ENCODE peak calls at places on chromosomes 7 and 10, in seven cellular contexts. One of them, this sample, is unnamed.

GRCh38 chr7:5596046-5596895 is 172.6 kb upstream of the TNRC18 start:
- DNase-seq in GM23248: peak; percentile 99
- DNase-seq in hepatocyte: peak; percentile 89
- DNase-seq in psoas muscle: peak; percentile 88
- DNase-seq in brain microvascular endothelial cell: peak; percentile 94
- DNase-seq in prostate gland: peak; percentile 30
- DNase-seq in PC-3: peak; percentile 87
- DNase-seq in this sample: no peak

GRCh38 chr10:126233182-126233581 is 155.1 kb downstream of the ADAM12 start:
- DNase-seq in prostate gland: no peak
- DNase-seq in GM23248: no peak
- DNase-seq in psoas muscle: no peak
- DNase-seq in hepatocyte: no peak
- DNase-seq in PC-3: no peak
- DNase-seq in brain microvascular endothelial cell: no peak
- DNase-seq in this sample: no peak

GRCh38 chr7:106866298-106867281 is 1.5 kb downstream of the PIK3CG start:
- DNase-seq in hepatocyte: no peak
- DNase-seq in brain microvascular endothelial cell: no peak
- DNase-seq in GM23248: no peak
- DNase-seq in prostate gland: no peak
- DNase-seq in psoas muscle: no peak
- DNase-seq in PC-3: no peak
- DNase-seq in this sample: no peak

GRCh38 chr10:88687853-88688467 is 18.1 kb upstream of the LIPK start:
- DNase-seq in psoas muscle: no peak
- DNase-seq in PC-3: no peak
- DNase-seq in GM23248: peak; percentile 54
- DNase-seq in prostate gland: no peak
- DNase-seq in hepatocyte: peak; percentile 19
- DNase-seq in brain microvascular endothelial cell: no peak
- DNase-seq in this sample: no peak

GRCh38 chr10:91955114-91955513 is 31.5 kb downstream of the BTAF1 start:
- DNase-seq in hepatocyte: no peak
- DNase-seq in psoas muscle: no peak
- DNase-seq in brain microvascular endothelial cell: no peak
- DNase-seq in PC-3: peak; percentile 68
- DNase-seq in GM23248: no peak
- DNase-seq in prostate gland: no peak
- DNase-seq in this sample: no peak

GRCh38 chr7:22487978-22488642 is 11.9 kb downstream of the STEAP1B start:
- DNase-seq in psoas muscle: no peak
- DNase-seq in PC-3: no peak
- DNase-seq in prostate gland: no peak
- DNase-seq in GM23248: no peak
- DNase-seq in brain microvascular endothelial cell: no peak
- DNase-seq in hepatocyte: no peak
- DNase-seq in this sample: no peak

GRCh38 chr7:129343099-129343700 is 91.0 kb upstream of the STRIP2 start:
- DNase-seq in psoas muscle: no peak
- DNase-seq in hepatocyte: peak; percentile 57
- DNase-seq in PC-3: peak; percentile 68
- DNase-seq in brain microvascular endothelial cell: peak; percentile 41
- DNase-seq in GM23248: peak; percentile 61
- DNase-seq in prostate gland: peak; percentile 20
- DNase-seq in this sample: no peak

GRCh38 chr10:77320852-77321496 is 316.6 kb downstream of the KCNMA1 start:
- DNase-seq in prostate gland: no peak
- DNase-seq in PC-3: peak; percentile 49
- DNase-seq in hepatocyte: no peak
- DNase-seq in psoas muscle: no peak
- DNase-seq in brain microvascular endothelial cell: peak; percentile 68
- DNase-seq in GM23248: peak; percentile 77
- DNase-seq in this sample: no peak

GRCh38 chr10:111835562-111835961 is 348.0 kb downstream of the GPAM start:
- DNase-seq in prostate gland: no peak
- DNase-seq in psoas muscle: no peak
- DNase-seq in brain microvascular endothelial cell: peak; percentile 4
- DNase-seq in GM23248: peak; percentile 84
- DNase-seq in PC-3: no peak
- DNase-seq in hepatocyte: no peak
- DNase-seq in this sample: no peak

GRCh38 chr7:18221377-18222290 is 194.0 kb upstream of the PRPS1L1 start:
- DNase-seq in PC-3: no peak
- DNase-seq in psoas muscle: no peak
- DNase-seq in brain microvascular endothelial cell: no peak
- DNase-seq in GM23248: peak; percentile 20
- DNase-seq in prostate gland: no peak
- DNase-seq in hepatocyte: no peak
- DNase-seq in this sample: no peak

GRCh38 chr10:132684164-132684891 is 101.6 kb downstream of the NKX6-2 start:
- DNase-seq in GM23248: peak; percentile 46
- DNase-seq in hepatocyte: no peak
- DNase-seq in PC-3: peak; percentile 72
- DNase-seq in prostate gland: no peak
- DNase-seq in psoas muscle: peak; percentile 4
- DNase-seq in brain microvascular endothelial cell: peak; percentile 62
- DNase-seq in this sample: no peak

GRCh38 chr10:86966008-86966654 is 2.2 kb upstream of the ADIRF start:
- DNase-seq in PC-3: no peak
- DNase-seq in psoas muscle: no peak
- DNase-seq in prostate gland: no peak
- DNase-seq in GM23248: no peak
- DNase-seq in hepatocyte: no peak
- DNase-seq in brain microvascular endothelial cell: no peak
- DNase-seq in this sample: no peak
- H3K27ac ChIP-seq in PC-3: no peak overlapping the region
- H3K27ac ChIP-seq in psoas muscle: peak overlapping the region; percentile 65
- H3K27ac ChIP-seq in prostate gland: peak overlapping the region; percentile 51
- H3K27ac ChIP-seq in GM23248: peak overlapping the region; percentile 49
- H3K27ac ChIP-seq in hepatocyte: no peak overlapping the region
- H3K27ac ChIP-seq in brain microvascular endothelial cell: no peak overlapping the region
- H3K27ac ChIP-seq in this sample: no peak overlapping the region

GRCh38 chr10:16986082-16986405 is 143.6 kb downstream of the CUBN start:
- DNase-seq in psoas muscle: no peak
- DNase-seq in PC-3: no peak
- DNase-seq in GM23248: no peak
- DNase-seq in brain microvascular endothelial cell: no peak
- DNase-seq in prostate gland: no peak
- DNase-seq in hepatocyte: no peak
- DNase-seq in this sample: no peak
- H3K27ac ChIP-seq in psoas muscle: peak overlapping the region; percentile 70
- H3K27ac ChIP-seq in PC-3: peak overlapping the region; percentile 82
- H3K27ac ChIP-seq in GM23248: peak overlapping the region; percentile 96
- H3K27ac ChIP-seq in brain microvascular endothelial cell: peak overlapping the region; percentile 88
- H3K27ac ChIP-seq in prostate gland: no peak overlapping the region
- H3K27ac ChIP-seq in hepatocyte: peak overlapping the region; percentile 77
- H3K27ac ChIP-seq in this sample: no peak overlapping the region

DNA sequence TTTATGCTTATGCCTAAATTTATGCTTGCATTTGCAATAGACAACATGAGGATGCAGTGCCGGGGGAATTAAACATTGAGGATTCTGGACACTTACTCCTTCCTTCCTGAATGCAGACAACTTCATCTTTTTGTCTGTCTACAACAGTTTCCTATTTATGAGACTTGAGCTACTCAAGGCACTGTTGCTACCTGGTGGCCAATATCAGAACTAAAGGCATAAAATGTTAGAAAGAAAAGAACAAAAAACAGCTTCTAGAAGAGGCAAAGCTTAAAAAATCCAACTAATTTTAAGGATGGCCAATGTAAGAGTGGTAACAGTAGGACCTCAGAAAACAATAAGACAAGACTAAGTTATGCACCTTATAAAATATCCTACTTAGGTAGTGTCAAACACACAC is 144.5 kb upstream of the PTN start:
- DNase-seq in psoas muscle: no peak
- DNase-seq in prostate gland: no peak
- DNase-seq in hepatocyte: no peak
- DNase-seq in GM23248: peak; percentile 21
- DNase-seq in brain microvascular endothelial cell: no peak
- DNase-seq in PC-3: no peak
- DNase-seq in this sample: no peak
- H3K27ac ChIP-seq in psoas muscle: no peak overlapping the region
- H3K27ac ChIP-seq in prostate gland: no peak overlapping the region
- H3K27ac ChIP-seq in hepatocyte: no peak overlapping the region
- H3K27ac ChIP-seq in GM23248: no peak overlapping the region
- H3K27ac ChIP-seq in brain microvascular endothelial cell: no peak overlapping the region
- H3K27ac ChIP-seq in PC-3: no peak overlapping the region
- H3K27ac ChIP-seq in this sample: no peak overlapping the region

GRCh38 chr10:103764296-103765088 is 90.9 kb downstream of the SH3PXD2A start:
- DNase-seq in hepatocyte: no peak
- DNase-seq in PC-3: no peak
- DNase-seq in GM23248: no peak
- DNase-seq in psoas muscle: no peak
- DNase-seq in prostate gland: no peak
- DNase-seq in brain microvascular endothelial cell: no peak
- DNase-seq in this sample: no peak
- H3K27ac ChIP-seq in hepatocyte: no peak overlapping the region
- H3K27ac ChIP-seq in PC-3: no peak overlapping the region
- H3K27ac ChIP-seq in GM23248: no peak overlapping the region
- H3K27ac ChIP-seq in psoas muscle: no peak overlapping the region
- H3K27ac ChIP-seq in prostate gland: no peak overlapping the region
- H3K27ac ChIP-seq in brain microvascular endothelial cell: no peak overlapping the region
- H3K27ac ChIP-seq in this sample: no peak overlapping the region

DNA sequence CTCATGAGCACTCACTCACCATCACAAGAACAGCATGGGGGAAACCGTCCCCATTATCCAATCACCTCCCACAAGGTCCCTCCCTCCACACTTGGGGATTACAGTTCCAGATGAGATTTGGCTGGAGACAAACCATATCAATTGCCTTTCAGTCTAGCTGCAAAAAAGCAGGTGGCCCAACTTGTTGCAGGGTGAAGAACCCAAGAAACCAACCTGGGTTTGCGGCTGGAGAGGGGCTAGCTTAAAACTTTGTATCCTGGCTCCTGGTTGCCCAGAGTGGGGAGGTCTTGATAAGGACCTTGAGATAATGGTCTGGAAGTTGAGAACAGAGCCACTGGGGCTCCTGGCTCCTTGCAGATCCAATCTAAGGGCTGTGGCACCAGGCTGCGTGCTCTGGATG is 122.8 kb upstream of the PCBD1 start:
- DNase-seq in PC-3: no peak
- DNase-seq in GM23248: no peak
- DNase-seq in psoas muscle: no peak
- DNase-seq in brain microvascular endothelial cell: no peak
- DNase-seq in hepatocyte: no peak
- DNase-seq in prostate gland: no peak
- DNase-seq in this sample: no peak
- H3K27ac ChIP-seq in PC-3: no peak overlapping the region
- H3K27ac ChIP-seq in GM23248: no peak overlapping the region
- H3K27ac ChIP-seq in psoas muscle: no peak overlapping the region
- H3K27ac ChIP-seq in brain microvascular endothelial cell: no peak overlapping the region
- H3K27ac ChIP-seq in hepatocyte: no peak overlapping the region
- H3K27ac ChIP-seq in prostate gland: no peak overlapping the region
- H3K27ac ChIP-seq in this sample: no peak overlapping the region

This sample was measured in iPS DF 6.9.